ENCODE peak calls at places on chromosomes 12 and 14, in five cellular contexts. Q is Caco-2, G is NCI-H1694, I is iPS-NIHi11, E is fibroblast of pulmonary artery. O is an unnamed sample.

GRCh38 chr12:105705765-105706164 is 375.3 kb downstream of the C12orf75 start:
- DNase-seq in G (peak), Q (peak), E (peak), I (peak), O (no peak)

GRCh38 chr12:100364334-100364733 is 7.5 kb downstream of the SLC17A8 start:
- DNase-seq in E (no peak), Q (no peak), G (no peak), I (no peak), O (no peak)

GRCh38 chr12:75048763-75049162 is 160.9 kb downstream of the KCNC2 start:
- DNase-seq in G (no peak), E (no peak), I (no peak), Q (no peak), O (no peak)

GRCh38 chr12:108282160-108282559 is 57.0 kb downstream of the CMKLR1 start:
- DNase-seq in E (no peak), I (no peak), Q (no peak), G (no peak), O (no peak)

GRCh38 chr12:81078469-81079196 is 754 bp downstream of the ACSS3 start:
- DNase-seq in G (no peak), I (peak), E (peak), Q (no peak), O (peak)

GRCh38 chr12:94020335-94020734 is 128.0 kb upstream of the PLXNC1 start:
- DNase-seq in Q (no peak), I (no peak), G (peak), E (peak), O (no peak)

GRCh38 chr14:73824116-73824515 is 27.5 kb upstream of the PTGR2 start:
- DNase-seq in I (no peak), G (no peak), Q (no peak), E (no peak), O (no peak)

GRCh38 chr14:100246809-100247428 is 8.0 kb downstream of the YY1 start:
- DNase-seq in E (peak), Q (peak), G (peak), I (peak), O (peak)

GRCh38 chr12:89649139-89649538 is 59.5 kb downstream of the ATP2B1 start:
- DNase-seq in G (no peak), E (no peak), I (no peak), Q (no peak), O (no peak)

GRCh38 chr12:100584261-100584660 is 10.8 kb downstream of the GAS2L3 start:
- DNase-seq in I (no peak), G (no peak), E (peak), Q (no peak), O (no peak)

GRCh38 chr12:53224897-53225634 is 6.9 kb downstream of the RARG start:
- DNase-seq in I (no peak), Q (no peak), G (no peak), E (no peak), O (no peak)

GRCh38 chr14:61652526-61653262 is 42.6 kb upstream of the HIF1A start:
- DNase-seq in G (no peak), I (no peak), Q (no peak), E (no peak), O (no peak)